ENCODE peak calls at places on chromosomes 3 and 15, in eight cellular contexts. One of them, this sample, is unnamed.

GRCh38 chr3:64440498-64440897 is 215.2 kb upstream of the PRICKLE2 start:
- DNase-seq in iPS DF 19.7: no peak
- DNase-seq in H54: no peak
- DNase-seq in posterior vena cava: no peak
- DNase-seq in bronchial epithelial cell: peak
- DNase-seq in choroid plexus epithelial cell: peak
- DNase-seq in GM20000: no peak
- DNase-seq in right atrium auricular region: no peak
- DNase-seq in this sample: no peak

GRCh38 chr15:57320543-57321220 is 55.6 kb upstream of the CGNL1 start:
- DNase-seq in choroid plexus epithelial cell: peak
- DNase-seq in posterior vena cava: peak
- DNase-seq in H54: no peak
- DNase-seq in GM20000: no peak
- DNase-seq in bronchial epithelial cell: peak
- DNase-seq in right atrium auricular region: peak
- DNase-seq in iPS DF 19.7: no peak
- DNase-seq in this sample: no peak

GRCh38 chr3:181103605-181104004 is 114.1 kb upstream of the DNAJC19 start:
- DNase-seq in GM20000: no peak
- DNase-seq in bronchial epithelial cell: peak
- DNase-seq in choroid plexus epithelial cell: peak
- DNase-seq in iPS DF 19.7: peak
- DNase-seq in H54: peak
- DNase-seq in right atrium auricular region: no peak
- DNase-seq in posterior vena cava: no peak
- DNase-seq in this sample: no peak

GRCh38 chr15:92797168-92798052 is 102.7 kb upstream of the CHD2 start:
- DNase-seq in GM20000: peak
- DNase-seq in bronchial epithelial cell: peak
- DNase-seq in H54: no peak
- DNase-seq in right atrium auricular region: no peak
- DNase-seq in iPS DF 19.7: no peak
- DNase-seq in choroid plexus epithelial cell: peak
- DNase-seq in posterior vena cava: no peak
- DNase-seq in this sample: no peak

GRCh38 chr15:39468828-39469227 is 112.1 kb upstream of the THBS1 start:
- DNase-seq in posterior vena cava: no peak
- DNase-seq in choroid plexus epithelial cell: peak
- DNase-seq in iPS DF 19.7: no peak
- DNase-seq in bronchial epithelial cell: no peak
- DNase-seq in right atrium auricular region: no peak
- DNase-seq in H54: no peak
- DNase-seq in GM20000: no peak
- DNase-seq in this sample: no peak

GRCh38 chr3:20857636-20858035 is 671.6 kb upstream of the SGO1 start:
- DNase-seq in right atrium auricular region: no peak
- DNase-seq in H54: no peak
- DNase-seq in iPS DF 19.7: no peak
- DNase-seq in bronchial epithelial cell: no peak
- DNase-seq in GM20000: no peak
- DNase-seq in choroid plexus epithelial cell: peak
- DNase-seq in posterior vena cava: no peak
- DNase-seq in this sample: no peak

GRCh38 chr3:54008099-54008498 is 114.3 kb upstream of the CACNA2D3 start:
- DNase-seq in posterior vena cava: no peak
- DNase-seq in bronchial epithelial cell: no peak
- DNase-seq in GM20000: no peak
- DNase-seq in right atrium auricular region: no peak
- DNase-seq in choroid plexus epithelial cell: no peak
- DNase-seq in H54: no peak
- DNase-seq in iPS DF 19.7: no peak
- DNase-seq in this sample: no peak

GRCh38 chr3:48634661-48635221 is 520 bp downstream of the SLC26A6 start:
- DNase-seq in GM20000: peak
- DNase-seq in H54: peak
- DNase-seq in posterior vena cava: peak
- DNase-seq in right atrium auricular region: peak
- DNase-seq in choroid plexus epithelial cell: peak
- DNase-seq in bronchial epithelial cell: peak
- DNase-seq in iPS DF 19.7: no peak
- DNase-seq in this sample: peak

GRCh38 chr15:76196286-76196948 is 114.9 kb downstream of the ETFA start:
- DNase-seq in right atrium auricular region: no peak
- DNase-seq in iPS DF 19.7: no peak
- DNase-seq in H54: peak
- DNase-seq in GM20000: no peak
- DNase-seq in choroid plexus epithelial cell: peak
- DNase-seq in posterior vena cava: no peak
- DNase-seq in bronchial epithelial cell: peak
- DNase-seq in this sample: peak

GRCh38 chr15:57387644-57388076 is 11.4 kb downstream of the CGNL1 start:
- DNase-seq in iPS DF 19.7: peak
- DNase-seq in GM20000: no peak
- DNase-seq in right atrium auricular region: peak
- DNase-seq in choroid plexus epithelial cell: no peak
- DNase-seq in H54: no peak
- DNase-seq in bronchial epithelial cell: no peak
- DNase-seq in posterior vena cava: no peak
- DNase-seq in this sample: no peak

GRCh38 chr3:134651347-134652041 is 672 bp upstream of the KY start:
- DNase-seq in right atrium auricular region: peak
- DNase-seq in choroid plexus epithelial cell: peak
- DNase-seq in GM20000: no peak
- DNase-seq in posterior vena cava: no peak
- DNase-seq in H54: no peak
- DNase-seq in iPS DF 19.7: no peak
- DNase-seq in bronchial epithelial cell: no peak
- DNase-seq in this sample: no peak